ENCODE peak calls at places on chromosomes 4 and X, in nine cellular contexts. X, L, I, G, J, H, D, F and A are unnamed samples.
A peak's percentile ranks its signal among the peaks of the same experiment; 100 is the strongest.

GRCh38 chr4:119510750-119511149 is 117.9 kb downstream of the PDE5A start:
- DNase-seq in X (no peak), L (peak; percentile 27), I (no peak), G (peak; percentile 18), J (peak; percentile 27), H (no peak), D (no peak), F (peak; percentile 67), A (no peak)

GRCh38 chrX:40778861-40779575 is 43.7 kb upstream of the MED14 start:
- DNase-seq in X (no peak), L (peak; percentile 23), I (no peak), G (peak; percentile 60), J (no peak), H (no peak), D (no peak), F (no peak), A (no peak)

GRCh38 chr4:95539056-95539455 is 9.7 kb downstream of the UNC5C start:
- DNase-seq in X (no peak), L (no peak), I (no peak), G (peak; percentile 57), J (no peak), H (no peak), D (no peak), F (no peak), A (no peak)

GRCh38 chr4:165541773-165542459 is 163.1 kb downstream of the CPE start:
- DNase-seq in X (no peak), L (no peak), I (no peak), G (no peak), J (no peak), H (no peak), D (no peak), F (no peak), A (no peak)

GRCh38 chr4:165096776-165097175 is 15.9 kb downstream of the TMEM192 start:
- DNase-seq in X (peak; percentile 41), L (peak; percentile 53), I (no peak), G (peak; percentile 50), J (peak; percentile 21), H (no peak), D (no peak), F (peak; percentile 65), A (no peak)

GRCh38 chr4:41977709-41978108 is 3.8 kb upstream of the DCAF4L1 start:
- DNase-seq in X (no peak), L (peak; percentile 21), I (no peak), G (peak; percentile 52), J (no peak), H (no peak), D (no peak), F (no peak), A (no peak)

GRCh38 chrX:149151805-149152757 is 353.0 kb downstream of the IDS start:
- DNase-seq in X (no peak), L (peak; percentile 84), I (no peak), G (peak; percentile 91), J (no peak), H (no peak), D (no peak), F (peak; percentile 38), A (no peak)

GRCh38 chrX:119734897-119735339 is 23.5 kb upstream of the SOWAHD start:
- DNase-seq in X (no peak), L (no peak), I (no peak), G (no peak), J (no peak), H (no peak), D (no peak), F (no peak), A (no peak)

GRCh38 chr4:622071-622995 is 3.0 kb upstream of the PDE6B start:
- DNase-seq in X (no peak), L (peak; percentile 7), I (no peak), G (peak; percentile 7), J (no peak), H (no peak), D (peak; percentile 16), F (no peak), A (no peak)

GRCh38 chr4:41038304-41038703 is 176.0 kb downstream of the APBB2 start:
- DNase-seq in X (no peak), L (no peak), I (no peak), G (no peak), J (no peak), H (no peak), D (no peak), F (no peak), A (no peak)

GRCh38 chrX:42025861-42026260 is 102.5 kb upstream of the CASK start:
- DNase-seq in X (no peak), L (peak; percentile 1), I (no peak), G (peak; percentile 3), J (no peak), H (no peak), D (no peak), F (no peak), A (no peak)

GRCh38 chr4:185654311-185654710 is 119.0 kb upstream of the PDLIM3 start:
- DNase-seq in X (no peak), L (no peak), I (no peak), G (no peak), J (no peak), H (no peak), D (no peak), F (no peak), A (no peak)

GRCh38 chr4:185657699-185658098 is 122.4 kb upstream of the PDLIM3 start:
- DNase-seq in X (no peak), L (no peak), I (no peak), G (no peak), J (no peak), H (no peak), D (no peak), F (no peak), A (no peak)

GRCh38 chr4:185654965-185655554 is 119.8 kb upstream of the PDLIM3 start:
- DNase-seq in X (no peak), L (no peak), I (no peak), G (peak; percentile 17), J (no peak), H (no peak), D (no peak), F (no peak), A (no peak)

GRCh38 chr4:185657191-185657590 is 121.9 kb upstream of the PDLIM3 start:
- DNase-seq in X (no peak), L (peak; percentile 4), I (no peak), G (no peak), J (no peak), H (no peak), D (no peak), F (no peak), A (no peak)

GRCh38 chr4:185656467-185656890 is 121.2 kb upstream of the PDLIM3 start:
- DNase-seq in X (no peak), L (peak; percentile 74), I (no peak), G (peak; percentile 71), J (peak; percentile 34), H (no peak), D (no peak), F (peak; percentile 34), A (no peak)
- TF ChIP-seq CTCF in X (no peak), L (peak; percentile 84), I (no peak), G (peak; percentile 78), J (peak; percentile 48), H (peak; percentile 38), D (peak; percentile 33), F (peak; percentile 56), A (no peak)

GRCh38 chr4:121252224-121252806 is 88.2 kb upstream of the TNIP3 start:
- DNase-seq in X (peak; percentile 55), L (peak; percentile 78), I (peak; percentile 18), G (peak; percentile 78), J (peak; percentile 56), H (peak; percentile 66), D (no peak), F (peak; percentile 73), A (no peak)
- TF ChIP-seq CTCF in X (peak; percentile 83), L (peak; percentile 91), I (peak; percentile 81), G (peak; percentile 80), J (peak; percentile 95), H (peak; percentile 85), D (peak; percentile 56), F (peak; percentile 86), A (peak; percentile 78)

GRCh38 chr4:6538111-6538510 is 36.9 kb upstream of the MAN2B2 start:
- DNase-seq in X (no peak), L (no peak), I (no peak), G (no peak), J (no peak), H (no peak), D (no peak), F (no peak), A (no peak)

GRCh38 chr4:6540879-6541278 is 34.1 kb upstream of the MAN2B2 start:
- DNase-seq in X (no peak), L (no peak), I (no peak), G (no peak), J (no peak), H (no peak), D (no peak), F (no peak), A (no peak)

GRCh38 chr4:6538586-6538985 is 36.4 kb upstream of the MAN2B2 start:
- DNase-seq in X (no peak), L (no peak), I (no peak), G (no peak), J (no peak), H (no peak), D (no peak), F (no peak), A (no peak)

GRCh38 chr4:6541789-6542188 is 33.2 kb upstream of the MAN2B2 start:
- DNase-seq in X (no peak), L (no peak), I (no peak), G (peak; percentile 20), J (no peak), H (no peak), D (no peak), F (no peak), A (no peak)

DNA sequence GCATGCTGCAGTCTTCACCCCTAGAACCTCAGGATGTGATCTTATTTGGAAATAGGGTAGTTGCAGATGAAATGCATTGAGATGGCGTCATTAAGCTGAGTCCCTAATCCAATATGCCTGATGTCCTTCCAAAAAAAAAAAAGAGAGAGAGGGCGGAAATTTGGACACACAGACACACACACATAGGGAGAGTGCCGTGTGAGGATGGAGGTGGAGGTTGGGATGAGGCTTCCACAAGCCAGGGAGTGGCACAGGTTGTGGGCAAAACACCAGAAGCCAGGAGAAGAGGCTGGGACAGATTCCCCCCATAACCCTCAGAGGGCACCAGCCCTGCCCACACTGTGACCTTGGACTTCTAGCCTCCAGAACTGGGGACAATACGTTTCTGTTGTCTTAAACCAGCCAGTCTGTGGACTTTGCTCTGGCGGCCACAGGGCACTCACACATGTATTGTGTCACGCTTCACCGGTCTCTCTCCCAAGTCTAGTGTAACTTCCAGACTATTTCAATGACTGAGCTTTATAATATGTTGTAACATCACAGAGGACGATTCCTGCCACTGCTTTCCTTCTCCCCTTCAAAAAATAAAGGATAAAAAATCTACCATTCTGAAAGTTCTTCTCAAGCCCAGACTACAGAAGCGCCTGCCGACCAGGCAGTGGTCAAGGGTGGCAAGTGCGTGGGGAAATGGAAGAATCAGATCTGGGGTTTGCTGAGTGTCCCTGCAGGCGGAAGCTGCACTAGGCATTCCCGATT is 35.8 kb upstream of the MAN2B2 start:
- DNase-seq in X (no peak), L (no peak), I (no peak), G (no peak), J (no peak), H (no peak), D (no peak), F (no peak), A (no peak)
- TF ChIP-seq CTCF in X (no peak), L (no peak), I (no peak), G (no peak), J (no peak), H (no peak), D (no peak), F (no peak), A (no peak)

DNA sequence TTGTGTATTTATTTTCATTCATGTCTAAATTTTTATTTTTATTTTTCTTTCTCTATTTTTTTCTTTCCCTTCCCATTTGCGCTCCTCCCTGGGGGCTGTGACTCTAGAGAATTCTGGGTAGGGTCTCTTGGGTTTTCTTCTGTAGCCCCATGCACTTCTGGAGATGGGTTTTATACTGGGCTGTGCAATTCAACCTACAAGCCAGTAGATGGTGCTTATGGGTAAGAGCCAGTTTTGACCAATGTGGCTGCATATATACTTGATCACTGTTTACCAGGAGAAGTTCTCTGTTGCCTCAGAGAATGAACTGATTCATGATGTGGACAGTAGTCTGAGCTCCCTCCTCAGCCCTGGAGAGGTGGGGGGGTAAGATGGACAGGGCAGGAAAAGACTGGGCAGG is 614.6 kb downstream of the PCDH19 start:
- DNase-seq in X (no peak), L (no peak), I (no peak), G (peak; percentile 1), J (no peak), H (no peak), D (no peak), F (no peak), A (no peak)
- TF ChIP-seq CTCF in X (peak; percentile 39), L (no peak), I (no peak), G (no peak), J (no peak), H (peak; percentile 22), D (no peak), F (no peak), A (peak; percentile 28)